ENCODE peak calls at places on chromosomes 13 and 19, in six cellular contexts. C is brain microvascular endothelial cell, T is neuronal stem cell, K is mucosa of descending colon, Y is choroid plexus epithelial cell, H is NCI-H1436. Z is an unnamed sample.

GRCh38 chr13:110062777-110063442 is 244.0 kb downstream of the COL4A1 start:
- DNase-seq in H (no peak), C (no peak), K (no peak), T (no peak), Y (no peak), Z (no peak)

GRCh38 chr19:44775676-44776240 is 1.9 kb upstream of the CBLC start:
- DNase-seq in T (no peak), Y (no peak), H (no peak), C (no peak), K (no peak), Z (no peak)

GRCh38 chr19:33767898-33768413 is 28.7 kb upstream of the KCTD15 start:
- DNase-seq in H (no peak), Y (peak), T (peak), C (no peak), K (peak), Z (no peak)

GRCh38 chr13:98826156-98826555 is 73.7 kb upstream of the SLC15A1 start:
- DNase-seq in Y (peak), C (no peak), T (no peak), H (no peak), K (no peak), Z (no peak)

GRCh38 chr13:40329682-40330485 is 336.6 kb downstream of the FOXO1 start:
- DNase-seq in H (no peak), K (no peak), Y (peak), C (peak), T (no peak), Z (no peak)

GRCh38 chr19:33699754-33700407 is 78.1 kb downstream of the CHST8 start:
- DNase-seq in T (no peak), H (no peak), Y (no peak), C (no peak), K (no peak), Z (no peak)

GRCh38 chr19:46975918-46976782 is 43.5 kb upstream of the NPAS1 start:
- DNase-seq in K (peak), H (no peak), T (peak), C (peak), Y (peak), Z (no peak)

GRCh38 chr19:55502197-55502952 is 14.1 kb downstream of the SSC5D start:
- DNase-seq in H (no peak), Y (no peak), T (no peak), K (no peak), C (no peak), Z (no peak)

GRCh38 chr13:43307921-43308433 is 284.6 kb downstream of the DNAJC15 start:
- DNase-seq in Y (peak), K (peak), T (no peak), C (peak), H (no peak), Z (no peak)

GRCh38 chr19:44878119-44878865 is 12.8 kb upstream of the TOMM40 start:
- DNase-seq in C (no peak), Y (no peak), T (no peak), K (no peak), H (no peak), Z (no peak)

GRCh38 chr13:113801289-113801961 is 42.4 kb downstream of the TMEM255B start:
- DNase-seq in Y (no peak), T (no peak), C (no peak), K (no peak), H (no peak), Z (no peak)

GRCh38 chr13:58953638-58954037 is 1210.1 kb downstream of the DIAPH3 start:
- DNase-seq in Y (peak), C (no peak), H (no peak), T (no peak), K (no peak), Z (no peak)

GRCh38 chr13:84563611-84564010 is 681.3 kb upstream of the SLITRK1 start:
- DNase-seq in Y (no peak), K (no peak), T (no peak), H (no peak), C (no peak), Z (no peak)

GRCh38 chr19:4597278-4597974 is 37.9 kb upstream of the SEMA6B start:
- DNase-seq in H (no peak), T (no peak), C (no peak), Y (no peak), K (no peak), Z (no peak)

GRCh38 chr13:22846551-22846950 is 334.2 kb upstream of the SGCG start:
- DNase-seq in T (no peak), H (no peak), K (no peak), C (no peak), Y (no peak), Z (no peak)

GRCh38 chr13:44380404-44381165 is 7.0 kb downstream of the SERP2 start:
- DNase-seq in K (no peak), C (peak), T (no peak), Y (no peak), H (no peak), Z (no peak)

GRCh38 chr19:41016488-41017071 is 25.5 kb downstream of the CYP2B6 start:
- DNase-seq in C (no peak), T (no peak), K (no peak), H (no peak), Y (no peak), Z (no peak)

GRCh38 chr13:44561352-44561751 is 14.8 kb downstream of the TSC22D1 start:
- DNase-seq in K (no peak), T (no peak), Y (no peak), C (no peak), H (no peak), Z (no peak)

GRCh38 chr13:105991622-105992254 is 543.7 kb downstream of the EFNB2 start:
- DNase-seq in Y (peak), K (no peak), H (no peak), T (no peak), C (peak), Z (no peak)

GRCh38 chr19:58182577-58182988 is 278 bp upstream of the ZNF274 start:
- DNase-seq in T (no peak), K (no peak), H (no peak), C (peak), Y (no peak), Z (peak)

GRCh38 chr13:34587586-34587985 is 354.5 kb upstream of the NBEA start:
- DNase-seq in H (no peak), Y (peak), C (no peak), K (peak), T (no peak), Z (no peak)

GRCh38 chr19:46624958-46625661 is at the start of gene PTGIR:
- DNase-seq in T (no peak), C (peak), K (peak), Y (peak), H (no peak), Z (no peak)

Z was measured in effector memory CD8-positive, alpha-beta T cell.